ENCODE peak calls at places on chromosomes 5 and 9, in four cellular contexts. One of them, this sample, is unnamed.

GRCh38 chr9:2461886-2462285 is 159.7 kb upstream of the VLDLR start:
- DNase-seq in heart left ventricle: no peak
- DNase-seq in sigmoid colon: no peak
- DNase-seq in suprapubic skin: no peak
- DNase-seq in this sample: peak; percentile 28

GRCh38 chr5:1538276-1538675 is 14.5 kb upstream of the LPCAT1 start:
- DNase-seq in heart left ventricle: no peak
- DNase-seq in sigmoid colon: peak; percentile 58
- DNase-seq in suprapubic skin: peak; percentile 72
- DNase-seq in this sample: no peak

GRCh38 chr5:180644129-180644824 is 5.1 kb downstream of the FLT4 start:
- DNase-seq in heart left ventricle: no peak
- DNase-seq in sigmoid colon: no peak
- DNase-seq in suprapubic skin: no peak
- DNase-seq in this sample: no peak

GRCh38 chr9:127919253-127919815 is 2.5 kb upstream of the ST6GALNAC4 start:
- DNase-seq in heart left ventricle: peak; percentile 75
- DNase-seq in sigmoid colon: peak; percentile 96
- DNase-seq in suprapubic skin: peak; percentile 96
- DNase-seq in this sample: peak; percentile 100

GRCh38 chr5:169667896-169668674 is 31.0 kb downstream of the DOCK2 start:
- DNase-seq in heart left ventricle: no peak
- DNase-seq in sigmoid colon: no peak
- DNase-seq in suprapubic skin: no peak
- DNase-seq in this sample: no peak

GRCh38 chr9:136926154-136926704 is 18.3 kb downstream of the FBXW5 start:
- DNase-seq in heart left ventricle: no peak
- DNase-seq in sigmoid colon: no peak
- DNase-seq in suprapubic skin: no peak
- DNase-seq in this sample: no peak

GRCh38 chr5:60700347-60700815 is 415 bp upstream of the DEPDC1B start:
- DNase-seq in heart left ventricle: no peak
- DNase-seq in sigmoid colon: no peak
- DNase-seq in suprapubic skin: no peak
- DNase-seq in this sample: peak; percentile 18

GRCh38 chr5:132621699-132622098 is 36.3 kb upstream of the IL13 start:
- DNase-seq in heart left ventricle: no peak
- DNase-seq in sigmoid colon: no peak
- DNase-seq in suprapubic skin: no peak
- DNase-seq in this sample: no peak

GRCh38 chr9:134830126-134830525 is 50.5 kb upstream of the FCN2 start:
- DNase-seq in heart left ventricle: no peak
- DNase-seq in sigmoid colon: no peak
- DNase-seq in suprapubic skin: no peak
- DNase-seq in this sample: no peak

GRCh38 chr9:132201780-132202703 is 40.2 kb downstream of the NTNG2 start:
- DNase-seq in heart left ventricle: no peak
- DNase-seq in sigmoid colon: no peak
- DNase-seq in suprapubic skin: no peak
- DNase-seq in this sample: no peak

GRCh38 chr9:13410566-13411031 is 131.1 kb upstream of the MPDZ start:
- DNase-seq in heart left ventricle: no peak
- DNase-seq in sigmoid colon: no peak
- DNase-seq in suprapubic skin: no peak
- DNase-seq in this sample: peak; percentile 19

GRCh38 chr9:133658442-133659431 is 22.6 kb downstream of the DBH start:
- DNase-seq in heart left ventricle: peak; percentile 28
- DNase-seq in sigmoid colon: no peak
- DNase-seq in suprapubic skin: no peak
- DNase-seq in this sample: peak; percentile 21

GRCh38 chr5:172379481-172379880 is 74.8 kb downstream of the SH3PXD2B start:
- DNase-seq in heart left ventricle: no peak
- DNase-seq in sigmoid colon: no peak
- DNase-seq in suprapubic skin: no peak
- DNase-seq in this sample: no peak

GRCh38 chr5:132313378-132313777 is 19.2 kb downstream of the SLC22A4 start:
- DNase-seq in heart left ventricle: no peak
- DNase-seq in sigmoid colon: no peak
- DNase-seq in suprapubic skin: no peak
- DNase-seq in this sample: peak; percentile 91

GRCh38 chr5:54309237-54309636 is 1.1 kb downstream of the ARL15 start:
- DNase-seq in heart left ventricle: no peak
- DNase-seq in sigmoid colon: no peak
- DNase-seq in suprapubic skin: no peak
- DNase-seq in this sample: peak; percentile 17

GRCh38 chr5:36059571-36060515 is 6.8 kb downstream of the UGT3A2 start:
- DNase-seq in heart left ventricle: no peak
- DNase-seq in sigmoid colon: no peak
- DNase-seq in suprapubic skin: no peak
- DNase-seq in this sample: no peak

GRCh38 chr5:92841604-92842155 is 739.3 kb downstream of the NR2F1-AS1 start:
- DNase-seq in heart left ventricle: no peak
- DNase-seq in sigmoid colon: no peak
- DNase-seq in suprapubic skin: no peak
- DNase-seq in this sample: no peak

GRCh38 chr9:124180557-124180956 is 77.2 kb upstream of the NEK6 start:
- DNase-seq in heart left ventricle: no peak
- DNase-seq in sigmoid colon: peak; percentile 73
- DNase-seq in suprapubic skin: peak; percentile 77
- DNase-seq in this sample: peak; percentile 46

GRCh38 chr5:178338750-178339144 is 106.1 kb upstream of the PHYKPL start:
- DNase-seq in heart left ventricle: no peak
- DNase-seq in sigmoid colon: no peak
- DNase-seq in suprapubic skin: no peak
- DNase-seq in this sample: no peak

GRCh38 chr9:130936285-130937117 is 2.5 kb downstream of the FIBCD1 start:
- DNase-seq in heart left ventricle: no peak
- DNase-seq in sigmoid colon: no peak
- DNase-seq in suprapubic skin: no peak
- DNase-seq in this sample: peak; percentile 36

GRCh38 chr9:1474259-1474658 is 424.1 kb downstream of the DMRT2 start:
- DNase-seq in heart left ventricle: no peak
- DNase-seq in sigmoid colon: no peak
- DNase-seq in suprapubic skin: no peak
- DNase-seq in this sample: no peak

GRCh38 chr9:114093761-114094505 is 5.2 kb downstream of the KIF12 start:
- DNase-seq in heart left ventricle: no peak
- DNase-seq in sigmoid colon: peak; percentile 32
- DNase-seq in suprapubic skin: peak; percentile 58
- DNase-seq in this sample: no peak

GRCh38 chr9:85115473-85115872 is 445.9 kb downstream of the NTRK2 start:
- DNase-seq in heart left ventricle: no peak
- DNase-seq in sigmoid colon: no peak
- DNase-seq in suprapubic skin: no peak
- DNase-seq in this sample: no peak

GRCh38 chr5:157543825-157544622 is 31.6 kb downstream of the ADAM19 start:
- DNase-seq in heart left ventricle: no peak
- DNase-seq in sigmoid colon: no peak
- DNase-seq in suprapubic skin: no peak
- DNase-seq in this sample: peak; percentile 40

GRCh38 chr5:180081481-180081880 is 9.9 kb upstream of the RNF130 start:
- DNase-seq in heart left ventricle: no peak
- DNase-seq in sigmoid colon: no peak
- DNase-seq in suprapubic skin: no peak
- DNase-seq in this sample: no peak

GRCh38 chr5:36378551-36378950 is 76.8 kb upstream of the RANBP3L start:
- DNase-seq in heart left ventricle: no peak
- DNase-seq in sigmoid colon: no peak
- DNase-seq in suprapubic skin: no peak
- DNase-seq in this sample: peak; percentile 70

GRCh38 chr5:8953016-8953415 is 592.9 kb downstream of the SEMA5A start:
- DNase-seq in heart left ventricle: no peak
- DNase-seq in sigmoid colon: no peak
- DNase-seq in suprapubic skin: no peak
- DNase-seq in this sample: no peak

GRCh38 chr9:5326187-5326586 is 13.5 kb downstream of the RLN1 start:
- DNase-seq in heart left ventricle: no peak
- DNase-seq in sigmoid colon: no peak
- DNase-seq in suprapubic skin: no peak
- DNase-seq in this sample: no peak

GRCh38 chr9:114981095-114981494 is 50.7 kb upstream of the TNFSF8 start:
- DNase-seq in heart left ventricle: no peak
- DNase-seq in sigmoid colon: no peak
- DNase-seq in suprapubic skin: no peak
- DNase-seq in this sample: no peak

GRCh38 chr5:147472669-147473131 is 37.2 kb downstream of the DPYSL3 start:
- DNase-seq in heart left ventricle: no peak
- DNase-seq in sigmoid colon: no peak
- DNase-seq in suprapubic skin: no peak
- DNase-seq in this sample: no peak

GRCh38 chr9:83220737-83221136 is 157.8 kb upstream of the RASEF start:
- DNase-seq in heart left ventricle: no peak
- DNase-seq in sigmoid colon: no peak
- DNase-seq in suprapubic skin: no peak
- DNase-seq in this sample: peak; percentile 67

GRCh38 chr5:128494516-128494915 is 43.5 kb downstream of the FBN2 start:
- DNase-seq in heart left ventricle: no peak
- DNase-seq in sigmoid colon: no peak
- DNase-seq in suprapubic skin: no peak
- DNase-seq in this sample: peak; percentile 12
- TF ChIP-seq CTCF in heart left ventricle: no peak
- TF ChIP-seq CTCF in sigmoid colon: no peak
- TF ChIP-seq CTCF in suprapubic skin: no peak
- TF ChIP-seq CTCF in this sample: peak; percentile 33

DNA sequence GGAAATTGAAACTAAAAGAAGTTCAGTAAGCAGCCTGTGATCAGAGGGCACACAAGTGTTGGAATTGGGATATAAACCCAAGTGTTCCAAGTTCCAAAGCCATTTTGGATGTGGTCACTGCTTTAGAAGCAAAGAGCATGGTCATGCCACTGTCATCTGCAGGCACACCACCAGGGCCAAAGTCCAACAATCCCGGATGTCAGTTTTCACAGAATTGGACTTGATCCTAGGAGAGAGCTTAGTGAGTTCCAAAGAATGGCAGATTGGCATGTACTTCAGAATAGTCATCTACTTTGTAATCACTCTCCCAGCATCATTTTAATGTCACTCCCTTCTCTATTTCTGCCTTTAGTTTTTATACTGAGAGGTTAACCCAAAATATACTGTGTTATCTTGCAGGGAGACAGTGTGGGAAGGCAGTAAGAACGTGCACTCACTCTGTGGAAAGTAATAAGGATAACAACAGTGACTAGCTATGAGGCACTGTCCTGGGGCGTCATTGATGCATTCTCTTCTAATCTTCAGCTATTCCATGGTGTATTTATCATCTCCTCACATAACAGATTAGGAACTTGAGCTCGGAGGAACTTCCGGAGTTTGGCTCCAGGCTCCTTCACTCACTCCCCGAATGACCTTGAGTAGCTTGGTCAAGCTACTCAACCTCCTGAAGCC is 388.0 kb downstream of the ACTL7B start:
- DNase-seq in heart left ventricle: no peak
- DNase-seq in sigmoid colon: no peak
- DNase-seq in suprapubic skin: no peak
- DNase-seq in this sample: peak; percentile 60
- TF ChIP-seq CTCF in heart left ventricle: no peak
- TF ChIP-seq CTCF in sigmoid colon: no peak
- TF ChIP-seq CTCF in suprapubic skin: no peak
- TF ChIP-seq CTCF in this sample: peak; percentile 12

DNA sequence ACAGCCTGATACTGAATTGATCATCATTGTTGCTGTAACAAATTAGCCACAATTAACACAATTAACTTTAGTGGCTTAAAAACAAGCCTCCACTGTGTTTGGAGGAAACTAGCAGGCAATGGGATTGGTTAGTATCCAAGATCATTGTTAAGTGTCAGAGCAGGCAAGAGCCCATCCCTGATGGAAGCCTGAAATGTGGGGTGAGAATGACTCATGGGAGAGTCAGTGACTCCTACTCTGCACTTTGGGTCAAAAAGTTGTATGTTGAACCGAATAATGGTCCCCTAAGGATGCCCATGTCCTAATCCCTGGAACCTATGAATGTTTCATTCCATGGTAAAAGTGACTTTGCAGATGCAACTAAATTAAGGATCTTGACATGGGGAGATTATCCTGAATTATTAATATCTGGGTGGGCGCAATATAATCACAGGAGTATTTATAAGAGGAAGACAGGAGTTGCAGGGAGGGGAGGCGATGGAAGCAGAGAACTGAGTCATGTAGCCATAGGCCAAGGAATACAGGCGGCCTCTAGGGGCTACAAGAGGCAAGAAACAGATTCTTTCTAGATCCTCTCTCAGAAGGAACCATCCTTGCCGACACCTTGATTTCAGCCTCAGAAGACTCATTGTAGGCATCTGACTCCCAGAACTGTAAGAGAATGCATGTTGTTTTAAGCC is 28.8 kb downstream of the ALG2 start:
- DNase-seq in heart left ventricle: no peak
- DNase-seq in sigmoid colon: no peak
- DNase-seq in suprapubic skin: no peak
- DNase-seq in this sample: peak; percentile 84
- TF ChIP-seq CTCF in heart left ventricle: no peak
- TF ChIP-seq CTCF in sigmoid colon: no peak
- TF ChIP-seq CTCF in suprapubic skin: no peak
- TF ChIP-seq CTCF in this sample: peak; percentile 52

GRCh38 chr5:112289465-112289864 is 129.6 kb downstream of the EPB41L4A start:
- DNase-seq in heart left ventricle: no peak
- DNase-seq in sigmoid colon: no peak
- DNase-seq in suprapubic skin: no peak
- DNase-seq in this sample: no peak
- TF ChIP-seq CTCF in heart left ventricle: no peak
- TF ChIP-seq CTCF in sigmoid colon: no peak
- TF ChIP-seq CTCF in suprapubic skin: no peak
- TF ChIP-seq CTCF in this sample: no peak

GRCh38 chr5:139468421-139468931 is 2.3 kb upstream of the SMIM33 start:
- DNase-seq in heart left ventricle: no peak
- DNase-seq in sigmoid colon: no peak
- DNase-seq in suprapubic skin: no peak
- DNase-seq in this sample: peak; percentile 40
- TF ChIP-seq CTCF in heart left ventricle: no peak
- TF ChIP-seq CTCF in sigmoid colon: no peak
- TF ChIP-seq CTCF in suprapubic skin: no peak
- TF ChIP-seq CTCF in this sample: no peak

GRCh38 chr9:98806394-98807069 is 938 bp upstream of the GALNT12 start:
- DNase-seq in heart left ventricle: no peak
- DNase-seq in sigmoid colon: peak; percentile 77
- DNase-seq in suprapubic skin: no peak
- DNase-seq in this sample: peak; percentile 59
- TF ChIP-seq CTCF in heart left ventricle: no peak
- TF ChIP-seq CTCF in sigmoid colon: peak; percentile 25
- TF ChIP-seq CTCF in suprapubic skin: no peak
- TF ChIP-seq CTCF in this sample: peak; percentile 44

GRCh38 chr9:121440265-121440664 is 59.4 kb downstream of the GGTA1 start:
- DNase-seq in heart left ventricle: no peak
- DNase-seq in sigmoid colon: no peak
- DNase-seq in suprapubic skin: no peak
- DNase-seq in this sample: peak; percentile 36
- TF ChIP-seq CTCF in heart left ventricle: no peak
- TF ChIP-seq CTCF in sigmoid colon: no peak
- TF ChIP-seq CTCF in suprapubic skin: no peak
- TF ChIP-seq CTCF in this sample: peak; percentile 35

This sample was measured in fibroblast of mammary gland.